ENCODE peak calls at places on chromosomes 6 and 20, in six cellular contexts. Q is GM12892, Z is HCT116, O is transverse colon, Y is GM12891, S is SK-N-SH. X is an unnamed sample.
A peak's percentile ranks its signal among the peaks of the same experiment; 100 is the strongest.

GRCh38 chr20:3729811-3730550 is 2.5 kb upstream of the HSPA12B start:
- DNase-seq in O (no peak), Z (no peak), S (no peak), Q (no peak), Y (no peak), X (no peak)

GRCh38 chr20:47198254-47198671 is 158.2 kb downstream of the ZMYND8 start:
- DNase-seq in O (no peak), Q (no peak), Y (no peak), S (no peak), Z (no peak), X (no peak)

GRCh38 chr6:606829-607379 is 50.0 kb downstream of the HUS1B start:
- DNase-seq in Y (no peak), S (no peak), Q (no peak), Z (no peak), O (no peak), X (no peak)

GRCh38 chr6:26389349-26389799 is 6.5 kb downstream of the BTN2A2 start:
- DNase-seq in O (no peak), S (no peak), Y (no peak), Q (no peak), Z (no peak), X (no peak)

GRCh38 chr6:14211596-14211961 is 94.0 kb downstream of the CD83 start:
- DNase-seq in Q (peak; percentile 18), Y (peak; percentile 11), S (peak; percentile 61), O (peak; percentile 53), Z (no peak), X (peak; percentile 89)

GRCh38 chr6:169109381-169109780 is 144.3 kb downstream of the THBS2 start:
- DNase-seq in S (no peak), O (no peak), Y (no peak), Z (no peak), Q (no peak), X (peak; percentile 19)

GRCh38 chr20:33433465-33433864 is 10.1 kb downstream of the SNTA1 start:
- DNase-seq in Y (no peak), O (no peak), Z (no peak), S (no peak), Q (no peak), X (no peak)

GRCh38 chr6:23797041-23797440 is 329.0 kb upstream of the NRSN1 start:
- DNase-seq in Q (no peak), Z (no peak), S (no peak), Y (no peak), O (no peak), X (no peak)

GRCh38 chr20:21503345-21503744 is 10.5 kb downstream of the NKX2-2 start:
- DNase-seq in Q (no peak), O (no peak), Y (peak; percentile 54), S (no peak), Z (no peak), X (no peak)

GRCh38 chr6:118708736-118709135 is 57.3 kb upstream of the CEP85L start:
- DNase-seq in S (no peak), Z (no peak), Q (no peak), Y (no peak), O (no peak), X (no peak)

GRCh38 chr6:16781348-16782169 is 20.3 kb upstream of the ATXN1 start:
- DNase-seq in Z (no peak), Y (no peak), Q (no peak), S (no peak), O (no peak), X (no peak)

GRCh38 chr6:27279513-27280063 is 32.1 kb downstream of the PRSS16 start:
- DNase-seq in Z (no peak), S (no peak), Y (no peak), O (no peak), Q (no peak), X (no peak)

GRCh38 chr6:144845181-144845580 is 560.0 kb downstream of the UTRN start:
- DNase-seq in Z (no peak), Q (no peak), Y (no peak), S (no peak), O (no peak), X (no peak)

GRCh38 chr6:107645740-107646139 is 155.8 kb downstream of the SOBP start:
- DNase-seq in Q (no peak), O (no peak), Z (no peak), Y (no peak), S (no peak), X (no peak)

GRCh38 chr6:141877275-141877983 is 255.3 kb upstream of the GJE1 start:
- DNase-seq in Q (no peak), O (no peak), Z (no peak), S (no peak), Y (no peak), X (no peak)

GRCh38 chr6:84399003-84399402 is 171.6 kb upstream of the CEP162 start:
- DNase-seq in Y (no peak), Z (no peak), S (no peak), O (no peak), Q (no peak), X (no peak)

GRCh38 chr6:11224252-11224965 is 8.1 kb downstream of the NEDD9 start:
- DNase-seq in Z (no peak), O (no peak), Q (no peak), S (no peak), Y (no peak), X (no peak)

GRCh38 chr20:43379239-43379917 is 78.3 kb upstream of the SRSF6 start:
- DNase-seq in Y (no peak), Q (no peak), O (no peak), Z (no peak), S (no peak), X (no peak)

GRCh38 chr6:43076928-43077809 is 1.1 kb downstream of the PTK7 start:
- DNase-seq in Q (no peak), O (no peak), Y (no peak), Z (no peak), S (peak; percentile 80), X (no peak)

GRCh38 chr6:169843110-169843509 is 91.7 kb downstream of the ERMARD start:
- DNase-seq in O (no peak), Q (no peak), Z (no peak), Y (no peak), S (no peak), X (peak; percentile 88)

GRCh38 chr20:22698443-22698842 is 114.1 kb upstream of the FOXA2 start:
- DNase-seq in S (no peak), Z (no peak), Q (no peak), O (no peak), Y (no peak), X (no peak)

GRCh38 chr6:108619431-108620197 is 58.9 kb downstream of the FOXO3 start:
- DNase-seq in O (no peak), Q (no peak), S (no peak), Z (no peak), Y (no peak), X (no peak)

GRCh38 chr20:50294164-50295088 is 103.8 kb downstream of the CEBPB start:
- DNase-seq in S (no peak), Q (no peak), O (no peak), Z (no peak), Y (no peak), X (no peak)

GRCh38 chr20:50291428-50292323 is 101.0 kb downstream of the CEBPB start:
- DNase-seq in Y (no peak), Q (no peak), Z (no peak), O (no peak), S (no peak), X (no peak)

GRCh38 chr20:50293244-50294139 is 102.9 kb downstream of the CEBPB start:
- DNase-seq in Z (no peak), O (no peak), S (no peak), Q (no peak), Y (no peak), X (no peak)

GRCh38 chr20:50290815-50291214 is 100.2 kb downstream of the CEBPB start:
- DNase-seq in O (no peak), Z (no peak), Q (no peak), Y (no peak), S (no peak), X (no peak)

DNA sequence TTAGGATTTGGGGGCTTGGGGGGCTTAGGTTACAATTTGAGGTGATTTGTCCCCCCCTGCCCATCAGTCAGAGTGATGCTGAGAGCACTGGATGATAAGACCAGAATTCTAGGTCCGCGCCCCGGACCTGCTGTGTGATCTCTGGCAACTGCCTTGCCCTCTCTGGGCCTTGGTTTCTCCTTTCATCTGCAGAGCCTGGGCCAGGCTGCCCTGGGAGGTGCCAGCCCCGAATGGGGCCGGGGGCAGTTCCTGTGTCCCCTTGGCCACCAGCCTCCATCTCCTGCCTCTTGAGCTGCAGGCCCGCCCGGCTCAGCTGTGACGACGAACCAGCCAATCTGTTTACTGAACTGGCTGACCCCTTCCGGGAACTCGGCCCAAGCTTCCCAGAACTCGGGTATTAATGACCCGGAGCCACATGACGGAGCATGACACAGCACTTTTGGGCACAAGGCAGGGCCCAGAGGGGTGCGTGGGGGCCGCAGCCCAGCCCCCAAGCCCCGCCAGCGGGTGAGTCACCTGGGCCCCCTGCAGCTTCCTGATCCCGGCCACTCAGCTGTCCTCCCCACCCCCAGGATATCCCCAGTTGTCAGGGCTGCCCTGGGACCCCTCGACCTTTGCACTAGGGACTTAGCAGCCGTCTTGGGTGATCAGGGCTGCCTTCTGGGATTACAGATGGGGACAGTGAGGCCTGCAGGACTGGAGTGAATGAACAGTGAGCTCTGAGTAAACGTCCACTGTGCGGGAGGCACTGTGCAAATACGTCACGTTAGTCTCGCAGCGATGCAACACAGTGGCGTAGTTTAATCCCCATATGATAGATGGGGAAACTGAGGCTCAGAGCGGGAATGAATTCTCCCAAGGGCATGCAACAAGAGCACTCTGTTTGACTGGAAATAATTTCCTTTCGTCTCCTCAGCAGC is 102.0 kb downstream of the CEBPB start:
- DNase-seq in S (no peak), Z (no peak), Q (no peak), Y (no peak), O (peak; percentile 83), X (peak; percentile 98)
- TF ChIP-seq POLR2AphosphoS5 in S (no peak), Z (no peak), Q (no peak), Y (no peak), O (peak; percentile 90), X (peak; percentile 98)

GRCh38 chr6:137926985-137927384 is 59.9 kb downstream of the TNFAIP3 start:
- DNase-seq in Z (no peak), S (no peak), Y (no peak), Q (no peak), O (no peak), X (no peak)

GRCh38 chr6:137926207-137926731 is 59.2 kb downstream of the TNFAIP3 start:
- DNase-seq in O (no peak), S (no peak), Q (no peak), Z (peak; percentile 38), Y (no peak), X (no peak)

GRCh38 chr6:137925299-137925698 is 58.2 kb downstream of the TNFAIP3 start:
- DNase-seq in O (no peak), Y (no peak), Z (no peak), Q (no peak), S (no peak), X (no peak)

GRCh38 chr6:137928286-137928685 is 61.2 kb downstream of the TNFAIP3 start:
- DNase-seq in O (no peak), S (no peak), Y (no peak), Z (no peak), Q (no peak), X (no peak)

GRCh38 chr6:137927777-137928218 is 60.7 kb downstream of the TNFAIP3 start:
- DNase-seq in O (peak; percentile 47), Z (no peak), S (no peak), Q (no peak), Y (no peak), X (no peak)
- TF ChIP-seq POLR2AphosphoS5 in O (no peak), Z (no peak), S (no peak), Q (peak; percentile 84), Y (peak; percentile 81), X (no peak)

GRCh38 chr6:154569136-154569862 is 58.8 kb upstream of the CNKSR3 start:
- DNase-seq in Q (no peak), Z (no peak), S (peak; percentile 73), Y (no peak), O (no peak), X (no peak)
- TF ChIP-seq POLR2AphosphoS5 in Q (no peak), Z (no peak), S (peak; percentile 43), Y (no peak), O (no peak), X (no peak)

GRCh38 chr6:114055319-114055718 is 84.4 kb upstream of the HDAC2 start:
- DNase-seq in O (no peak), Y (no peak), Z (no peak), Q (no peak), S (no peak), X (no peak)
- TF ChIP-seq POLR2AphosphoS5 in O (no peak), Y (no peak), Z (no peak), Q (no peak), S (no peak), X (no peak)

X was measured in vagina.